ENCODE peak calls at places on chromosomes 7 and 10, in seven cellular contexts. J, V, A, F, S, I and Z are unnamed samples.
A peak's percentile ranks its signal among the peaks of the same experiment; 100 is the strongest.

GRCh38 chr7:50854831-50855230 is 72.1 kb upstream of the GRB10 start:
- DNase-seq in F (no peak), S (no peak), I (no peak), A (no peak), J (no peak), V (no peak), Z (no peak)

GRCh38 chr10:58512470-58513188 is at the start of gene BICC1:
- DNase-seq in A (no peak), J (peak; percentile 50), V (no peak), F (peak; percentile 25), S (no peak), I (peak; percentile 63), Z (no peak)

GRCh38 chr10:130958981-130959751 is 352.4 kb downstream of the TCERG1L start:
- DNase-seq in I (no peak), F (no peak), A (no peak), S (no peak), J (no peak), V (no peak), Z (no peak)

GRCh38 chr10:37801557-37801956 is 55.9 kb downstream of the ZNF248 start:
- DNase-seq in J (no peak), I (no peak), S (no peak), V (no peak), F (no peak), A (no peak), Z (no peak)

GRCh38 chr10:84108797-84109196 is 30.5 kb upstream of the GHITM start:
- DNase-seq in J (no peak), V (no peak), I (no peak), F (no peak), S (no peak), A (no peak), Z (no peak)

GRCh38 chr10:329361-330099 is 194.3 kb downstream of the ZMYND11 start:
- DNase-seq in I (peak; percentile 97), V (peak; percentile 31), A (no peak), F (peak; percentile 86), J (peak; percentile 48), S (peak; percentile 81), Z (no peak)

GRCh38 chr10:60648761-60649160 is 129.5 kb upstream of the CDK1 start:
- DNase-seq in S (no peak), I (no peak), J (no peak), F (no peak), A (no peak), V (no peak), Z (no peak)

GRCh38 chr10:133379801-133380666 is 972 bp downstream of the PAOX start:
- DNase-seq in S (no peak), J (no peak), A (no peak), F (no peak), V (no peak), I (no peak), Z (no peak)

GRCh38 chr10:78925800-78926319 is 142.9 kb upstream of the ZMIZ1 start:
- DNase-seq in S (peak; percentile 92), J (no peak), A (no peak), V (no peak), F (peak; percentile 94), I (peak; percentile 92), Z (no peak)

GRCh38 chr7:155984609-155985405 is 172.5 kb upstream of the SHH start:
- DNase-seq in J (no peak), S (no peak), I (no peak), F (no peak), V (no peak), A (no peak), Z (no peak)

GRCh38 chr7:20793686-20794394 is 7.2 kb upstream of the SP8 start:
- DNase-seq in A (no peak), S (no peak), V (no peak), I (no peak), F (no peak), J (peak; percentile 52), Z (no peak)

GRCh38 chr10:4646546-4646945 is 179.5 kb upstream of the AKR1E2 start:
- DNase-seq in I (peak; percentile 68), J (no peak), F (no peak), S (no peak), V (no peak), A (no peak), Z (no peak)

GRCh38 chr10:11730779-11731178 is 11.4 kb upstream of the ECHDC3 start:
- DNase-seq in F (no peak), V (no peak), A (no peak), I (no peak), S (no peak), J (no peak), Z (no peak)

GRCh38 chr10:44863344-44864041 is 47.6 kb upstream of the TMEM72 start:
- DNase-seq in J (no peak), S (no peak), I (no peak), A (no peak), V (no peak), F (no peak), Z (no peak)

GRCh38 chr10:132539894-132540293 is 2.3 kb downstream of the INPP5A start:
- DNase-seq in V (no peak), S (no peak), A (no peak), F (no peak), I (peak; percentile 81), J (no peak), Z (no peak)

GRCh38 chr7:19455508-19456132 is 253.2 kb downstream of the POLR1F start:
- DNase-seq in J (no peak), A (no peak), V (no peak), S (no peak), I (peak; percentile 19), F (no peak), Z (no peak)

GRCh38 chr7:12294701-12295100 is 83.6 kb downstream of the TMEM106B start:
- DNase-seq in V (no peak), A (no peak), J (no peak), I (no peak), F (no peak), S (no peak), Z (peak; percentile 5)

GRCh38 chr7:117869374-117869773 is 3.9 kb downstream of the CTTNBP2 start:
- DNase-seq in A (no peak), I (no peak), V (no peak), J (no peak), S (no peak), F (no peak), Z (no peak)

GRCh38 chr7:80374321-80374720 is 137.5 kb downstream of the GNAT3 start:
- DNase-seq in V (no peak), A (no peak), S (no peak), F (no peak), J (no peak), I (no peak), Z (no peak)

GRCh38 chr10:32273326-32273725 is 73.6 kb downstream of the EPC1 start:
- DNase-seq in J (no peak), I (no peak), V (no peak), F (no peak), S (no peak), A (no peak), Z (no peak)

GRCh38 chr7:151954866-151955820 is 1.1 kb upstream of the GALNTL5 start:
- DNase-seq in I (no peak), V (no peak), S (no peak), J (no peak), A (no peak), F (no peak), Z (no peak)

GRCh38 chr7:47195641-47196040 is 386.3 kb downstream of the TNS3 start:
- DNase-seq in F (no peak), J (no peak), I (no peak), A (no peak), V (no peak), S (no peak), Z (no peak)

GRCh38 chr10:132534348-132535064 is 3.1 kb upstream of the INPP5A start:
- DNase-seq in S (no peak), V (no peak), F (no peak), J (no peak), A (no peak), I (no peak), Z (no peak)

GRCh38 chr10:14659626-14660196 is 115.0 kb downstream of the FAM107B start:
- DNase-seq in V (peak; percentile 34), F (no peak), A (peak; percentile 12), S (no peak), J (no peak), I (no peak), Z (peak; percentile 75)

GRCh38 chr7:101373812-101374612 is 11.3 kb downstream of the COL26A1 start:
- DNase-seq in V (no peak), F (no peak), S (no peak), I (no peak), A (no peak), J (no peak), Z (no peak)

GRCh38 chr7:157841757-157842390 is 505.1 kb downstream of the DNAJB6 start:
- DNase-seq in F (no peak), J (no peak), A (no peak), S (no peak), V (no peak), I (no peak), Z (no peak)

GRCh38 chr10:45495438-45496152 is 121.6 kb downstream of the ALOX5 start:
- DNase-seq in I (peak; percentile 19), S (no peak), F (no peak), V (no peak), A (no peak), J (no peak), Z (no peak)

GRCh38 chr10:24419067-24419466 is 210.1 kb downstream of the KIAA1217 start:
- DNase-seq in V (no peak), J (no peak), A (no peak), S (no peak), F (no peak), I (no peak), Z (no peak)

GRCh38 chr10:97280783-97281182 is 11.7 kb downstream of the ARHGAP19 start:
- DNase-seq in I (no peak), S (no peak), J (no peak), V (no peak), F (no peak), A (no peak), Z (no peak)

GRCh38 chr7:92253251-92253650 is 7.5 kb downstream of the ANKIB1 start:
- DNase-seq in F (no peak), V (no peak), A (no peak), S (no peak), I (no peak), J (no peak), Z (no peak)

GRCh38 chr7:152145853-152146466 is 120.5 kb downstream of the GALNT11 start:
- DNase-seq in J (peak; percentile 34), I (peak; percentile 81), A (no peak), F (peak; percentile 23), S (peak; percentile 22), V (no peak), Z (no peak)

GRCh38 chr7:41201021-41201420 is 501.9 kb downstream of the INHBA start:
- DNase-seq in S (no peak), F (no peak), A (no peak), I (no peak), V (no peak), J (no peak), Z (no peak)